ENCODE peak calls at places on chromosome 16, in six cellular contexts. C is T-helper 17 cell; W is A549; E is stimulated activated naive CD8-positive, alpha-beta T cell treated with anti-CD3 and anti-CD28 coated beads, Interleukin-15, Interleukin-2, amounts not matched to agents 100 U/mL and 50 U/mL, for 24 hours; X is sciatic nerve; F is right lobe of liver. M is an unnamed sample.

GRCh38 chr16:23223368-23223767 is 40.8 kb downstream of the SCNN1G start:
- ATAC-seq in W (no peak), C (no peak), X (no peak), E (no peak), F (no peak), M (no peak)

GRCh38 chr16:25605381-25605780 is 86.4 kb upstream of the HS3ST4 start:
- ATAC-seq in F (no peak), C (no peak), X (no peak), E (no peak), W (no peak), M (no peak)

GRCh38 chr16:9351841-9352434 is 260.5 kb downstream of the HAPSTR1 start:
- ATAC-seq in X (no peak), E (no peak), F (no peak), C (no peak), W (no peak), M (no peak)

GRCh38 chr16:31179153-31179746 is 689 bp upstream of the FUS start:
- ATAC-seq in X (peak), E (peak), C (no peak), F (no peak), W (peak), M (peak)

GRCh38 chr16:49890876-49891275 is 35.0 kb upstream of the ZNF423 start:
- ATAC-seq in X (peak), F (peak), E (peak), W (peak), C (no peak), M (no peak)

GRCh38 chr16:66367968-66368891 is 1.7 kb downstream of the CDH5 start:
- ATAC-seq in X (no peak), E (no peak), C (no peak), W (no peak), F (no peak), M (no peak)

GRCh38 chr16:17270111-17270510 is 200.6 kb downstream of the XYLT1 start:
- ATAC-seq in C (no peak), F (no peak), W (no peak), E (no peak), X (no peak), M (no peak)

GRCh38 chr16:68395806-68396205 is 52.5 kb downstream of the SMPD3 start:
- ATAC-seq in F (no peak), W (peak), E (no peak), C (no peak), X (no peak), M (no peak)

GRCh38 chr16:66899945-66900688 is 18.6 kb downstream of the CDH16 start:
- ATAC-seq in F (peak), E (no peak), X (peak), C (no peak), W (peak), M (peak)

GRCh38 chr16:14559809-14560227 is 70.2 kb downstream of the PARN start:
- ATAC-seq in C (no peak), X (peak), E (no peak), W (peak), F (peak), M (no peak)

GRCh38 chr16:30728904-30729672 is 19.1 kb upstream of the PHKG2 start:
- ATAC-seq in W (peak), E (no peak), C (no peak), F (peak), X (peak), M (no peak)

GRCh38 chr16:22670551-22670970 is 143.4 kb upstream of the HS3ST2 start:
- ATAC-seq in C (no peak), X (no peak), E (no peak), F (peak), W (peak), M (no peak)

GRCh38 chr16:61678182-61678581 is 358.1 kb downstream of the CDH8 start:
- ATAC-seq in C (no peak), W (no peak), E (no peak), F (no peak), X (no peak), M (no peak)

GRCh38 chr16:84176192-84177053 is 10.4 kb downstream of the TAF1C start:
- ATAC-seq in E (no peak), F (peak), W (peak), X (peak), C (no peak), M (no peak)

GRCh38 chr16:28985206-28985605 is 354 bp downstream of the LAT start:
- ATAC-seq in C (peak), F (peak), X (peak), W (peak), E (peak), M (no peak)

GRCh38 chr16:51402239-51402638 is 251.2 kb upstream of the SALL1 start:
- ATAC-seq in C (no peak), X (no peak), E (no peak), W (no peak), F (peak), M (no peak)

GRCh38 chr16:30066882-30067583 is 1.5 kb downstream of the ALDOA start:
- ATAC-seq in F (no peak), W (no peak), C (no peak), X (no peak), E (no peak), M (no peak)

GRCh38 chr16:369866-370436 is 387 bp downstream of the MRPL28 start:
- ATAC-seq in F (no peak), W (peak), C (no peak), E (no peak), X (no peak), M (no peak)

GRCh38 chr16:27177031-27177774 is 26.1 kb upstream of the KDM8 start:
- ATAC-seq in W (peak), F (no peak), E (peak), C (no peak), X (no peak), M (no peak)

GRCh38 chr16:11386054-11386680 is 40.9 kb downstream of the RMI2 start:
- ATAC-seq in E (peak), C (no peak), W (no peak), F (no peak), X (no peak), M (no peak)

GRCh38 chr16:86791287-86792074 is 213.1 kb downstream of the FOXL1 start:
- ATAC-seq in F (no peak), X (no peak), W (no peak), E (no peak), C (no peak), M (no peak)

GRCh38 chr16:88013091-88013609 is 61.9 kb downstream of the BANP start:
- ATAC-seq in C (no peak), E (no peak), F (peak), X (peak), W (no peak), M (no peak)

GRCh38 chr16:30340621-30341020 is 14.5 kb downstream of the CD2BP2 start:
- ATAC-seq in F (no peak), W (no peak), X (no peak), C (no peak), E (no peak), M (no peak)

GRCh38 chr16:57186630-57187507 is 740 bp downstream of the RSPRY1 start:
- ATAC-seq in E (no peak), X (peak), C (no peak), W (peak), F (peak), M (no peak)

GRCh38 chr16:20798364-20798763 is 7.9 kb downstream of the ERI2 start:
- ATAC-seq in E (no peak), F (no peak), X (no peak), W (no peak), C (peak), M (no peak)

GRCh38 chr16:89350701-89351380 is 133.3 kb downstream of the ZNF778 start:
- ATAC-seq in W (no peak), X (no peak), F (no peak), E (peak), C (peak), M (no peak)

GRCh38 chr16:80619824-80620223 is 79.0 kb downstream of the DYNLRB2 start:
- ATAC-seq in W (no peak), F (no peak), E (no peak), X (no peak), C (no peak), M (no peak)

GRCh38 chr16:54409982-54410381 is 123.4 kb upstream of the IRX3 start:
- ATAC-seq in C (no peak), X (no peak), E (no peak), W (no peak), F (no peak), M (no peak)

GRCh38 chr16:58128721-58129096 is 472 bp downstream of the CFAP20 start:
- ATAC-seq in C (peak), W (peak), F (peak), E (no peak), X (peak), M (no peak)

GRCh38 chr16:57756424-57757325 is 21.1 kb downstream of the KATNB1 start:
- ATAC-seq in X (peak), C (peak), F (no peak), E (no peak), W (peak), M (no peak)

GRCh38 chr16:27819881-27820610 is 243.5 kb downstream of the GSG1L start:
- ATAC-seq in W (no peak), E (no peak), C (no peak), F (no peak), X (no peak), M (no peak)

GRCh38 chr16:78390828-78391227 is 291.4 kb downstream of the WWOX start:
- ATAC-seq in F (no peak), W (no peak), X (no peak), E (no peak), C (no peak), M (no peak)

GRCh38 chr16:85354623-85355514 is 242.6 kb upstream of the CIBAR2 start:
- ATAC-seq in W (no peak), E (peak), F (peak), X (peak), C (no peak), M (no peak)

GRCh38 chr16:50724237-50724747 is 17.6 kb upstream of the CYLD start:
- ATAC-seq in W (no peak), E (no peak), X (no peak), C (peak), F (no peak), M (no peak)

GRCh38 chr16:83960521-83961249 is 7.4 kb upstream of the NECAB2 start:
- ATAC-seq in F (no peak), C (no peak), E (no peak), X (no peak), W (no peak), M (no peak)

GRCh38 chr16:29729116-29729521 is 16.7 kb downstream of the C16orf54 start:
- ATAC-seq in F (peak), X (peak), E (no peak), W (peak), C (no peak), M (no peak)

GRCh38 chr16:11032000-11032921 is 87.9 kb downstream of the CLEC16A start:
- ATAC-seq in C (no peak), E (no peak), W (no peak), X (no peak), F (no peak), M (no peak)

M was measured in gastroesophageal sphincter.